ENCODE peak calls at places on chromosomes 1 and 21, in five cellular contexts. S is MV-4-11; A is astrocyte; V is stimulated activated CD4-positive, alpha-beta T cell treated with anti-CD3 and anti-CD28 coated beads, Interleukin-2, amount 100 ng/mL, for 48 hours; X is psoas muscle. O is an unnamed sample.
A peak's percentile ranks its signal among the peaks of the same experiment; 100 is the strongest.

GRCh38 chr1:17346046-17346789 is 25.8 kb upstream of the PADI6 start:
- DNase-seq in S (no peak), A (no peak), V (no peak), X (no peak), O (no peak)

GRCh38 chr1:53145942-53146708 is 3.7 kb upstream of the SLC1A7 start:
- DNase-seq in S (no peak), A (peak; percentile 99), V (no peak), X (peak; percentile 73), O (peak; percentile 85)

GRCh38 chr21:42666023-42666747 is 12.8 kb downstream of the PDE9A start:
- DNase-seq in S (no peak), A (no peak), V (peak; percentile 31), X (no peak), O (no peak)

GRCh38 chr1:202623075-202623474 is 87.2 kb downstream of the SYT2 start:
- DNase-seq in S (peak; percentile 16), A (peak; percentile 48), V (no peak), X (peak; percentile 80), O (peak; percentile 72)

GRCh38 chr1:217590598-217590997 is 40.3 kb downstream of the GPATCH2 start:
- DNase-seq in S (no peak), A (no peak), V (no peak), X (no peak), O (no peak)

GRCh38 chr1:182740120-182740519 is 49.5 kb upstream of the NPL start:
- DNase-seq in S (no peak), A (no peak), V (no peak), X (no peak), O (no peak)

GRCh38 chr1:31811605-31812004 is 4.2 kb downstream of the SPOCD1 start:
- DNase-seq in S (no peak), A (peak; percentile 49), V (no peak), X (no peak), O (no peak)

GRCh38 chr1:154808261-154808908 is 61.7 kb downstream of the KCNN3 start:
- DNase-seq in S (no peak), A (no peak), V (no peak), X (peak; percentile 54), O (no peak)

GRCh38 chr1:152533327-152533938 is 19.2 kb downstream of the CRCT1 start:
- DNase-seq in S (peak; percentile 33), A (no peak), V (peak; percentile 50), X (no peak), O (no peak)

GRCh38 chr1:41242645-41243171 is 602 bp upstream of the SCMH1 start:
- DNase-seq in S (peak; percentile 22), A (no peak), V (no peak), X (no peak), O (no peak)

GRCh38 chr1:3799976-3800685 is 3.8 kb upstream of the LRRC47 start:
- DNase-seq in S (no peak), A (no peak), V (no peak), X (no peak), O (no peak)

GRCh38 chr1:23177438-23178380 is 9.1 kb upstream of the LUZP1 start:
- DNase-seq in S (peak; percentile 35), A (peak; percentile 72), V (peak; percentile 48), X (peak; percentile 84), O (peak; percentile 81)

GRCh38 chr1:27418326-27418761 is 25.9 kb downstream of the GPR3 start:
- DNase-seq in S (peak; percentile 93), A (peak; percentile 88), V (peak; percentile 59), X (peak; percentile 86), O (peak; percentile 78)

GRCh38 chr1:26602378-26602959 is 72.9 kb downstream of the RPS6KA1 start:
- DNase-seq in S (peak; percentile 58), A (peak; percentile 31), V (peak; percentile 53), X (no peak), O (peak; percentile 65)

GRCh38 chr1:183051546-183051945 is 28.3 kb downstream of the LAMC1 start:
- DNase-seq in S (no peak), A (no peak), V (no peak), X (no peak), O (no peak)

GRCh38 chr1:87883906-87884305 is 555.2 kb downstream of the LMO4 start:
- DNase-seq in S (no peak), A (no peak), V (no peak), X (no peak), O (no peak)

GRCh38 chr1:66283583-66284041 is 250.3 kb upstream of the SGIP1 start:
- DNase-seq in S (peak; percentile 44), A (peak; percentile 89), V (no peak), X (no peak), O (no peak)

GRCh38 chr1:66731462-66731861 is 20.8 kb upstream of the DYNLT5 start:
- DNase-seq in S (no peak), A (no peak), V (no peak), X (no peak), O (no peak)

GRCh38 chr1:32406629-32407111 is 12.4 kb upstream of the BSDC1 start:
- DNase-seq in S (no peak), A (no peak), V (no peak), X (no peak), O (no peak)

GRCh38 chr1:13869172-13869797 is 169.3 kb downstream of the PRDM2 start:
- DNase-seq in S (no peak), A (no peak), V (no peak), X (no peak), O (no peak)

GRCh38 chr1:231214918-231215675 is 25.9 kb upstream of the GNPAT start:
- DNase-seq in S (peak; percentile 40), A (no peak), V (no peak), X (no peak), O (no peak)

GRCh38 chr1:62906428-62906886 is 122.5 kb downstream of the ATG4C start:
- DNase-seq in S (no peak), A (no peak), V (no peak), X (no peak), O (no peak)

GRCh38 chr1:201022824-201023516 is 544 bp downstream of the KIF21B start:
- DNase-seq in S (peak; percentile 10), A (no peak), V (peak; percentile 37), X (no peak), O (no peak)

GRCh38 chr21:27371688-27372331 is 404.9 kb upstream of the ADAMTS5 start:
- DNase-seq in S (no peak), A (peak; percentile 48), V (no peak), X (no peak), O (no peak)

GRCh38 chr1:119988316-119989067 is 81.0 kb downstream of the NOTCH2 start:
- DNase-seq in S (peak; percentile 94), A (no peak), V (peak; percentile 3), X (no peak), O (no peak)